ENCODE peak calls at places on chromosomes 13 and 19, in five cellular contexts. P, J, H, W and V are unnamed samples.

GRCh38 chr13:49810825-49811526 is 18.5 kb upstream of the KPNA3 start:
- DNase-seq in P (no peak), J (peak), H (no peak), W (no peak), V (no peak)

GRCh38 chr19:3980353-3981251 is 4.7 kb downstream of the EEF2 start:
- DNase-seq in P (no peak), J (no peak), H (no peak), W (no peak), V (no peak)

GRCh38 chr19:35099155-35099896 is 16.3 kb upstream of the FXYD3 start:
- DNase-seq in P (no peak), J (no peak), H (no peak), W (no peak), V (no peak)

GRCh38 chr19:45528744-45529453 is 21.6 kb downstream of the VASP start:
- DNase-seq in P (peak), J (no peak), H (peak), W (peak), V (peak)

GRCh38 chr19:40613669-40614594 is 12.8 kb downstream of the LTBP4 start:
- DNase-seq in P (peak), J (peak), H (peak), W (no peak), V (peak)

GRCh38 chr13:108807841-108808240 is 178.4 kb downstream of the MYO16 start:
- DNase-seq in P (no peak), J (no peak), H (no peak), W (no peak), V (no peak)

GRCh38 chr19:9485140-9485539 is 13.3 kb downstream of the ZNF560 start:
- DNase-seq in P (no peak), J (no peak), H (no peak), W (no peak), V (no peak)

GRCh38 chr19:41194157-41194552 is 1.1 kb downstream of the CYP2S1 start:
- DNase-seq in P (no peak), J (no peak), H (no peak), W (no peak), V (no peak)

GRCh38 chr13:112833551-112834257 is 135.3 kb upstream of the MCF2L start:
- DNase-seq in P (peak), J (no peak), H (no peak), W (no peak), V (no peak)

GRCh38 chr13:27466513-27466912 is 16.1 kb upstream of the MTIF3 start:
- DNase-seq in P (no peak), J (no peak), H (no peak), W (no peak), V (no peak)

GRCh38 chr13:40259899-40260298 is 406.5 kb downstream of the FOXO1 start:
- DNase-seq in P (no peak), J (no peak), H (no peak), W (no peak), V (no peak)

GRCh38 chr19:46068345-46069258 is 27.8 kb upstream of the IGFL4 start:
- DNase-seq in P (no peak), J (peak), H (no peak), W (no peak), V (no peak)

GRCh38 chr13:43767351-43767901 is 19.3 kb downstream of the ENOX1 start:
- DNase-seq in P (no peak), J (peak), H (no peak), W (no peak), V (no peak)

GRCh38 chr13:97726664-97727235 is 226.7 kb upstream of the IPO5 start:
- DNase-seq in P (peak), J (no peak), H (no peak), W (no peak), V (no peak)

GRCh38 chr19:44792286-44792685 is 14.6 kb downstream of the CBLC start:
- DNase-seq in P (no peak), J (no peak), H (no peak), W (no peak), V (no peak)

GRCh38 chr19:35095667-35096368 is 19.8 kb upstream of the FXYD3 start:
- DNase-seq in P (no peak), J (no peak), H (no peak), W (no peak), V (peak)

GRCh38 chr13:32659736-32660135 is 73.5 kb downstream of the PDS5B start:
- DNase-seq in P (no peak), J (peak), H (no peak), W (no peak), V (no peak)

GRCh38 chr13:106533940-106534843 is 1.3 kb downstream of the EFNB2 start:
- DNase-seq in P (peak), J (peak), H (peak), W (peak), V (peak)

GRCh38 chr13:27943951-27944350 is 24.2 kb downstream of the PDX1 start:
- DNase-seq in P (no peak), J (no peak), H (no peak), W (no peak), V (no peak)

GRCh38 chr13:94031609-94032008 is 447.9 kb downstream of the DCT start:
- DNase-seq in P (no peak), J (peak), H (no peak), W (no peak), V (no peak)

GRCh38 chr19:13082192-13083007 is 20.3 kb downstream of the LYL1 start:
- DNase-seq in P (no peak), J (peak), H (no peak), W (no peak), V (no peak)

GRCh38 chr13:26929971-26930730 is 169.6 kb upstream of the GPR12 start:
- DNase-seq in P (peak), J (peak), H (peak), W (peak), V (peak)

DNA sequence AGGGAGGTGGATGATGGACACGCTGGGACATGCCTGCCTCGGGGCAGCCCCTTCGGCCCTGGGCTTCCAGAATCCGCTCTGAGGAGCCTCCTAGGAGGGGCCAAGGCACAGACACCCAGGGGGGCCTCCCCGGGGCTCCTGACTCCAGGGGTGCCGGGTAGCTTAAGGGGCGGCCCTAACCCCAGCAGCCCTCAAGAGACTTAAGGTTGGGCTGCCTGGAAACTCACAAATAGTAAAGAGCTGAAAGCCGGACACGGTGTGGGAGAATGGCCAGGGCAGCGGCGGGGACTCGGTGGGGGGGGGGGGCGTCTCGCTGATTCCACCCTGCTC is 7.7 kb downstream of the ARID3A start:
- DNase-seq in P (no peak), J (no peak), H (no peak), W (no peak), V (no peak)
- H3K27ac ChIP-seq in P (no peak), J (peak), H (peak), W (peak), V (peak)

DNA sequence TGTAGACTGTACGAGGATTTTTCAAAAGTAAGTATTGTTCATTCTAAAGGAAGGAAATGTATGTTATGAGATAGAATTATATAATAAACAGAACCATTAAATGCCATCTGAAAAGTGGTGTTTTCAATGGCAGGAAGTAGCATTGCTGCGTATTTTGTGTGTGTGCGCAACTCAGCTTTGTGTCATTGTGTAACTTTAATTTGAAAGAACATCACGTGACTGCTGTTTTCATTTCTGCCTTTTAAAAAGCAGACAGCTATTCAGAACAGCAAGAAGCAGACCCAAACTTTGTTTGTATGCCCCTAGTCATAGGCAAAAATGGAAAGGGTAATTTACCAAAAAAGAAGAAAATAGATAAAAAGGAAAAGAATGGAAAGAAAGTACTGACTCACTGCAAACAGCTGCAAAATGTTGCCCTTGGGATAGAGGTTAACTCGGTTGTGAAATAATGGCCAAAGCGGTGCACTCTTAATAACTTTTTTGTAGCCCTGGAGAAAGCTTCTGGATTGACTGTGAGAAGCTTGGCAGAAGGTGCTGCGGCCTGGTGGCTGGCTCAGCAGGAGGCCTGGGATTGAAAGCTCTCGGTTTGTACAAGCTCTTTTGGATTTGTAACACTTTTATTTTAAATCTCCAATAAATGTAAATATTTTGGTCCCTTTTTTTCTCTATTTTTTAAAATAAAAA is 97.3 kb downstream of the GGACT start:
- DNase-seq in P (no peak), J (peak), H (no peak), W (no peak), V (no peak)
- H3K27ac ChIP-seq in P (no peak), J (peak), H (peak), W (peak), V (no peak)

GRCh38 chr19:17829855-17830566 is 8.7 kb upstream of the INSL3 start:
- DNase-seq in P (no peak), J (peak), H (no peak), W (peak), V (no peak)

GRCh38 chr19:17821190-17821589 is at the start of gene INSL3:
- DNase-seq in P (no peak), J (no peak), H (no peak), W (no peak), V (no peak)

GRCh38 chr19:17826508-17827056 is 5.3 kb upstream of the INSL3 start:
- DNase-seq in P (no peak), J (no peak), H (no peak), W (no peak), V (no peak)

DNA sequence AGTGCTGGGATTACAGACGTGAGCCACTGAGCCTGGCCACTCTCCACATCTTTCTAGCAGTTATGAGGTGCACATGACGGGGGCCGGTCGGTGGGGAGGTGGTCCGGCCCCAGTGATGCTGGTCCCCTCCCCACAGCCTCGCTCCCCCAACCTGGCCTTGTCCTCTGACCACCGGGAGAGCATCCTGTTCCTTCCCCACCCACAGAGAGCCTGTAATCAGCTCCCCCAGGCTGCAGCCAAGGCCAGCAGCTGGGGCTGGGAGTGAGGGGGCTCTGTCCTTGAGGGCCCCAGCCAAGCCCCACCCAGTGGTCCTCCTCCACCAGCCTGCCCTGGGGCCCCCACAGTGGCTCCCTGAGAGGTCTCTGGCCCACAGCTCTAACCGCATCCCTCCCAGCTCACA is 3.0 kb upstream of the INSL3 start:
- DNase-seq in P (no peak), J (no peak), H (no peak), W (no peak), V (no peak)
- H3K27ac ChIP-seq in P (no peak), J (no peak), H (no peak), W (no peak), V (no peak)

DNA sequence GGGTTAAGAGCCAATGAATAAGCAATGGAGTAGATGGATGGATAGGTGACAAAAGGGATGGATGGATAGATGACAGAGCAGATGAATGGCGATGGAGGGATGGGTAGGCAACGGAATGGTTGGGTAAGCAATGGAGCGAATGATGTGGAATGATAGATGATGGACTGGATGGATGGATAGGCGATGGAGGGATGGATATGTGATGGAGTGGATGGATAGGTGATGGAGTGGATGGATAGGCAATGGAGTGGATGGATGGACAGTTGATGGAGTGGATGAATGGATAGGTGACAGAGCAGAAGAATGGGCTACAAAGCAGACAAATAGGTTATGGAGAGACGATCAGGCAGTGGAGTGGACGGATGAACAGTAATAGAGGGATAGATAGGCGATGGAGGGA is 269.6 kb downstream of the TEX29 start:
- DNase-seq in P (no peak), J (no peak), H (no peak), W (no peak), V (no peak)
- H3K27ac ChIP-seq in P (no peak), J (no peak), H (no peak), W (no peak), V (no peak)

GRCh38 chr19:7346488-7346971 is 2.2 kb upstream of the ARHGEF18 start:
- DNase-seq in P (no peak), J (no peak), H (peak), W (no peak), V (no peak)
- H3K27ac ChIP-seq in P (no peak), J (no peak), H (no peak), W (no peak), V (no peak)

GRCh38 chr19:30340724-30341595 is 31.2 kb upstream of the ZNF536 start:
- DNase-seq in P (no peak), J (no peak), H (no peak), W (no peak), V (no peak)

GRCh38 chr19:30344446-30345425 is 27.4 kb upstream of the ZNF536 start:
- DNase-seq in P (no peak), J (no peak), H (no peak), W (no peak), V (no peak)

GRCh38 chr19:30341646-30342201 is 30.5 kb upstream of the ZNF536 start:
- DNase-seq in P (no peak), J (no peak), H (no peak), W (no peak), V (no peak)

GRCh38 chr19:30345686-30346085 is 26.5 kb upstream of the ZNF536 start:
- DNase-seq in P (no peak), J (no peak), H (no peak), W (no peak), V (no peak)

GRCh38 chr19:30342901-30343300 is 29.3 kb upstream of the ZNF536 start:
- DNase-seq in P (no peak), J (no peak), H (no peak), W (no peak), V (no peak)
- H3K27ac ChIP-seq in P (no peak), J (no peak), H (no peak), W (peak), V (no peak)

GRCh38 chr19:48814895-48815294 is 4.1 kb upstream of the BCAT2 start:
- DNase-seq in P (no peak), J (no peak), H (no peak), W (no peak), V (no peak)

GRCh38 chr19:48817585-48818124 is 6.8 kb upstream of the BCAT2 start:
- DNase-seq in P (no peak), J (no peak), H (no peak), W (no peak), V (no peak)

GRCh38 chr19:48818234-48818823 is 7.5 kb upstream of the BCAT2 start:
- DNase-seq in P (no peak), J (no peak), H (peak), W (no peak), V (no peak)

GRCh38 chr19:48813123-48813911 is 2.5 kb upstream of the BCAT2 start:
- DNase-seq in P (no peak), J (no peak), H (no peak), W (no peak), V (no peak)

GRCh38 chr19:48815870-48816501 is 5.2 kb upstream of the BCAT2 start:
- DNase-seq in P (peak), J (peak), H (no peak), W (no peak), V (peak)
- H3K27ac ChIP-seq in P (peak), J (no peak), H (peak), W (peak), V (peak)